ENCODE peak calls at places on chromosome 7, in six cellular contexts. Y, U, O, W, C and G are unnamed samples.

GRCh38 chr7:464177-464711 is 55.4 kb downstream of the PDGFA start:
- DNase-seq in Y (no peak), U (peak), O (no peak), W (no peak), C (no peak), G (peak)

GRCh38 chr7:68203246-68203645 is 1206.6 kb downstream of the TYW1 start:
- DNase-seq in Y (no peak), U (no peak), O (no peak), W (no peak), C (no peak), G (no peak)

GRCh38 chr7:135320277-135320676 is 86.6 kb downstream of the STRA8 start:
- DNase-seq in Y (peak), U (peak), O (peak), W (peak), C (peak), G (peak)

GRCh38 chr7:75042299-75042698 is 31.3 kb downstream of the RCC1L start:
- DNase-seq in Y (no peak), U (peak), O (no peak), W (no peak), C (no peak), G (peak)

GRCh38 chr7:43921423-43921822 is 4.8 kb upstream of the UBE2D4 start:
- DNase-seq in Y (no peak), U (no peak), O (no peak), W (no peak), C (peak), G (no peak)

GRCh38 chr7:157278791-157279678 is 57.8 kb upstream of the DNAJB6 start:
- DNase-seq in Y (peak), U (peak), O (no peak), W (peak), C (peak), G (no peak)

GRCh38 chr7:44975331-44976039 is 3.3 kb downstream of the MYO1G start:
- DNase-seq in Y (no peak), U (no peak), O (no peak), W (no peak), C (no peak), G (no peak)

GRCh38 chr7:92934096-92934495 is 97.7 kb upstream of the CDK6 start:
- DNase-seq in Y (no peak), U (no peak), O (no peak), W (no peak), C (no peak), G (no peak)

GRCh38 chr7:67913604-67914003 is 917.0 kb downstream of the TYW1 start:
- DNase-seq in Y (no peak), U (peak), O (no peak), W (no peak), C (no peak), G (no peak)

GRCh38 chr7:15891151-15891842 is 204.8 kb upstream of the MEOX2 start:
- DNase-seq in Y (peak), U (peak), O (peak), W (no peak), C (no peak), G (no peak)

GRCh38 chr7:157041004-157041403 is 30.5 kb upstream of the MNX1 start:
- DNase-seq in Y (no peak), U (no peak), O (peak), W (no peak), C (no peak), G (no peak)

GRCh38 chr7:93016085-93016471 is 101.7 kb downstream of the SAMD9 start:
- DNase-seq in Y (peak), U (peak), O (peak), W (no peak), C (no peak), G (no peak)

GRCh38 chr7:55019329-55019690 is 493 bp downstream of the EGFR start:
- DNase-seq in Y (peak), U (peak), O (no peak), W (peak), C (peak), G (peak)

GRCh38 chr7:16270844-16271243 is 150.5 kb downstream of the CRPPA start:
- DNase-seq in Y (no peak), U (no peak), O (no peak), W (no peak), C (no peak), G (no peak)

GRCh38 chr7:2633538-2634264 is 1.9 kb downstream of the TTYH3 start:
- DNase-seq in Y (peak), U (peak), O (peak), W (no peak), C (no peak), G (peak)

GRCh38 chr7:85175217-85175616 is 11.6 kb downstream of the SEMA3D start:
- DNase-seq in Y (peak), U (peak), O (peak), W (no peak), C (no peak), G (no peak)

GRCh38 chr7:139358541-139359365 is 941 bp upstream of the LUC7L2 start:
- DNase-seq in Y (peak), U (peak), O (peak), W (peak), C (no peak), G (no peak)

GRCh38 chr7:103809229-103809994 is 180.0 kb downstream of the RELN start:
- DNase-seq in Y (no peak), U (no peak), O (no peak), W (no peak), C (no peak), G (no peak)

GRCh38 chr7:73512018-73512780 is 9.9 kb downstream of the BAZ1B start:
- DNase-seq in Y (no peak), U (no peak), O (peak), W (no peak), C (no peak), G (no peak)

GRCh38 chr7:146700015-146700560 is 583.5 kb downstream of the CNTNAP2 start:
- DNase-seq in Y (no peak), U (no peak), O (no peak), W (no peak), C (no peak), G (no peak)

GRCh38 chr7:30996261-30996660 is 32.5 kb downstream of the GHRHR start:
- DNase-seq in Y (peak), U (peak), O (no peak), W (no peak), C (no peak), G (no peak)

GRCh38 chr7:44390701-44391100 is 65.3 kb upstream of the CAMK2B start:
- DNase-seq in Y (no peak), U (no peak), O (no peak), W (no peak), C (no peak), G (no peak)

GRCh38 chr7:149865437-149865836 is 8.3 kb upstream of the ATP6V0E2 start:
- DNase-seq in Y (peak), U (no peak), O (peak), W (no peak), C (no peak), G (no peak)

GRCh38 chr7:50664461-50664922 is 99.3 kb upstream of the DDC start:
- DNase-seq in Y (peak), U (peak), O (peak), W (no peak), C (no peak), G (peak)

GRCh38 chr7:82616059-82616723 is 172.6 kb upstream of the CACNA2D1 start:
- DNase-seq in Y (no peak), U (no peak), O (no peak), W (no peak), C (no peak), G (no peak)

GRCh38 chr7:72309476-72309875 is 102.7 kb downstream of the CALN1 start:
- DNase-seq in Y (no peak), U (no peak), O (no peak), W (no peak), C (no peak), G (no peak)

GRCh38 chr7:1669954-1670893 is at the start of gene ELFN1:
- DNase-seq in Y (peak), U (peak), O (peak), W (peak), C (no peak), G (peak)

GRCh38 chr7:87216701-87217508 is 2.6 kb downstream of the TMEM243 start:
- DNase-seq in Y (no peak), U (no peak), O (no peak), W (no peak), C (no peak), G (no peak)

GRCh38 chr7:80666376-80666775 is 27.9 kb downstream of the CD36 start:
- DNase-seq in Y (no peak), U (no peak), O (no peak), W (no peak), C (no peak), G (no peak)

GRCh38 chr7:39624935-39625694 is 1.7 kb downstream of the RALA start:
- DNase-seq in Y (peak), U (peak), O (peak), W (no peak), C (no peak), G (no peak)

GRCh38 chr7:139666501-139666900 is 111.3 kb downstream of the HIPK2 start:
- DNase-seq in Y (no peak), U (no peak), O (no peak), W (no peak), C (no peak), G (no peak)

GRCh38 chr7:151459726-151460473 is 20.0 kb upstream of the CRYGN start:
- DNase-seq in Y (peak), U (peak), O (peak), W (peak), C (peak), G (peak)

GRCh38 chr7:83326223-83326622 is 163.5 kb upstream of the PCLO start:
- DNase-seq in Y (no peak), U (no peak), O (no peak), W (no peak), C (no peak), G (no peak)

GRCh38 chr7:92809397-92810241 is 26.8 kb downstream of the CDK6 start:
- DNase-seq in Y (peak), U (peak), O (peak), W (peak), C (peak), G (peak)

GRCh38 chr7:105806592-105807266 is 69.7 kb downstream of the ATXN7L1 start:
- DNase-seq in Y (peak), U (peak), O (peak), W (no peak), C (no peak), G (no peak)

GRCh38 chr7:55157347-55158105 is 138.7 kb downstream of the EGFR start:
- DNase-seq in Y (peak), U (no peak), O (no peak), W (no peak), C (no peak), G (no peak)

GRCh38 chr7:138584283-138584682 is 116.9 kb downstream of the SVOPL start:
- DNase-seq in Y (no peak), U (no peak), O (peak), W (no peak), C (no peak), G (no peak)

GRCh38 chr7:30658471-30659074 is 23.7 kb downstream of the CRHR2 start:
- DNase-seq in Y (no peak), U (no peak), O (no peak), W (no peak), C (no peak), G (peak)

GRCh38 chr7:70856889-70857511 is 274.9 kb upstream of the GALNT17 start:
- DNase-seq in Y (peak), U (peak), O (peak), W (peak), C (peak), G (peak)

GRCh38 chr7:101299511-101300464 is 21.8 kb downstream of the IFT22 start:
- DNase-seq in Y (no peak), U (no peak), O (no peak), W (no peak), C (no peak), G (no peak)

GRCh38 chr7:101288439-101288838 is 33.2 kb downstream of the IFT22 start:
- DNase-seq in Y (no peak), U (no peak), O (no peak), W (no peak), C (no peak), G (no peak)

GRCh38 chr7:101294832-101295121 is 26.8 kb downstream of the IFT22 start:
- DNase-seq in Y (no peak), U (no peak), O (no peak), W (no peak), C (no peak), G (no peak)

DNA sequence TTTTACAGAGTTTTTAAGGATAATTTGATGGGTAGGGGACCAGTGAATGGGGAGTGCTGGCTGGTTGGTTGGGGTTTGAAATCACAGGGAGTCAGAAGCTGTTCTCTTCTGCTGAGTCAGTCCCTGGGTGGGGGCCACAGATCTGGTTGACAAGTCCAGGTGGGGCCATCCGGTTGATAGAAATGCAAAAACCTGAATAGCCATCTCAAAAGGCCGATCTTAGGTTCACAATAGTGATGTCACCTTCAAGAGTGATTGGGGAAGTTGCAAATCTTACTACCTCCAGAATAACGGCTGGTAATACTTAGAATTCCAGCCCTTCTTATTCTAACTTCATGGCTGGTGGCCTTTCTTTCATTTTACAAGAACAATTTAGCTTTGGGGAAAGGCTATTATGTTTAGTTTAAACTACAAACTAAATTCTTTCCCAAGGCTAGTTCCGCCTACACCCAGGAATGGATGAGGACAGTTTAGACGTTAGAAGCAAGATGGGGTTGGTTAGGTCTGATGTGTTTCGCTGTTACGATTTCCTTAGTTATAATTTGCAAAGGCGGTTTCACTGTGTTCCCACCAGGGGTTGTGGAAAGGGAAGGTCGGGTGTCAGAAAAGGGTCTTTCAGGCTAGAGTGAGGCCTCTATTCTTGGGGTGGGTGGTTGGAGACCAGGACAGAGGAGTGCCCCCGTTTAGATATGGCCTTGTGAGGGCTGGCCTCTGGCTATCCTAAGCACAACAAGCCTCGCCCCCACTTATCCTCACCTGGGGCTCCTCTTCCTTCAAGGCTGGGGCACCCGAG is 27.4 kb downstream of the IFT22 start:
- DNase-seq in Y (no peak), U (no peak), O (no peak), W (no peak), C (no peak), G (no peak)
- H3K4me3 ChIP-seq in Y (no peak), U (no peak), O (no peak), W (no peak), C (no peak), G (no peak)

GRCh38 chr7:29248713-29249382 is 54.3 kb downstream of the CHN2 start:
- DNase-seq in Y (no peak), U (no peak), O (no peak), W (peak), C (peak), G (no peak)
- H3K4me3 ChIP-seq in Y (no peak), U (no peak), O (no peak), W (no peak), C (no peak), G (no peak)

GRCh38 chr7:148026713-148027112 is 563.9 kb upstream of the C7orf33 start:
- DNase-seq in Y (no peak), U (no peak), O (no peak), W (no peak), C (no peak), G (no peak)

GRCh38 chr7:148022832-148023231 is 567.7 kb upstream of the C7orf33 start:
- DNase-seq in Y (no peak), U (no peak), O (no peak), W (no peak), C (no peak), G (no peak)

GRCh38 chr7:148020679-148021078 is 569.9 kb upstream of the C7orf33 start:
- DNase-seq in Y (no peak), U (no peak), O (no peak), W (no peak), C (no peak), G (no peak)

DNA sequence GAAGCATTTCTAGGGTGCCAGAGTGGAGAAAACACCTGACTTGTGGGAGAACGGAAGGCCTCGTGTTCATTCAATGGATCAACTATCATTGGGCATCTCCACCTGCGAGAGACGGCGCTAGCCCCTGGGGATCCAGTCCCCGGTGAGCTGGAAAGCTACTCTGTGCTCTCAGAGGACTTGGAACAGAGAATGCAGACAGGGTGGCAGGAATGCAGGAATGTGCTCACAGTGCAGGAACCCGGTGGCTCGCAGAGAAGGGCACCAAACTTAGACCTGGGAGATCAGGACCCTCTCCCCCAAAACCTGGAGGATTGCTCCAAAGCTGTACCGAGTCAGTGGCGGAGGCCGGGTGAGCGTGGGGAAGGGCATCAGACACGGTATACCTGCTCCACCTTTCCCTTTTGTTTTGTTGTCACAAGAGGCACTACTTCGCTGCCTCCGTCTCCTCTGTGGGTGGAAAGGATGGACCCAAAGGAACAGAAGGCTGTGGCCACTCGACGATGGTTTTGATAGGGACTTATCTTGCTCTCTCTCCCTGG is 569.0 kb upstream of the C7orf33 start:
- DNase-seq in Y (no peak), U (no peak), O (no peak), W (no peak), C (no peak), G (no peak)
- H3K4me3 ChIP-seq in Y (no peak), U (no peak), O (no peak), W (no peak), C (no peak), G (no peak)

DNA sequence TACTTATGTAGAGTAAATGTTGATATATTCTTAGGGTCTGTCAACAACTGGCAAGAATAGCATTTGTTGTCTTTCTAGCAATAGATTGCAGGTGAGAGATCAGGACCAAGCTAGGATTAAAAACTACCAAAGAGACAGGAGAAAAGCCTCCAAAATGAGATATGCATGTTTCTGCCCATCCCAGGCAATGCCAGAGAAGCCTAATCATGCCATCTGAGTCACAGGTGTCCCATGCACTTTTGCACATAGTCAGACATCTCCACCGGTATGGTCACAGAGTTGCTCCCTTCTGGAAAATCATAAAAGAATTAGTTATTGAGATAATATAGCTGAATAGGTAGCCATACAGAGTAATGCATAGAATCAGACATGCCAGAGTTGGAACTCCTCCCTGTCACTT is 50.6 kb downstream of the PDK4 start:
- DNase-seq in Y (no peak), U (no peak), O (no peak), W (no peak), C (no peak), G (no peak)
- H3K4me3 ChIP-seq in Y (no peak), U (no peak), O (no peak), W (peak), C (peak), G (peak)

DNA sequence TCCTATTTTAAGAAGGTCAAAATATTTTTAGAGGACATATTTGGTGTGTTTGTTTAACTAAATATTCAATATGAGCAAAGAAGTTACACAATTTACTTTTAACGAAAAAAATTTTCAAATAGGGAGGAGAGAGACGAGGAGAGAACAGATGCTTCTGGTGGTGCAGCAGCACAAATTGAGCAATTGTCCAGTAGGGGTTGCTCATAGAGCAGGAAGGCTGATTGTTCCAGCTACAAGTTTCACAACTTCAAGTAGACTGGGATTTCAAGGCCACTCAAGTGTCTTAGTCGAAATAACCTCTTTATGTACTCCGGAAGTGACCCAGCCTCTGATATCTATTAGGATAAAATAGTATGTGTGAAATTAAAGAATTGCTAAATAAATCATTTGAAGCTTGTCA is 197.9 kb downstream of the HDAC9 start:
- DNase-seq in Y (peak), U (peak), O (peak), W (no peak), C (no peak), G (peak)
- H3K4me3 ChIP-seq in Y (no peak), U (no peak), O (no peak), W (no peak), C (no peak), G (no peak)

GRCh38 chr7:11313801-11314200 is 340.1 kb downstream of the PHF14 start:
- DNase-seq in Y (no peak), U (no peak), O (no peak), W (no peak), C (no peak), G (no peak)
- H3K4me3 ChIP-seq in Y (no peak), U (no peak), O (no peak), W (no peak), C (no peak), G (no peak)